ENCODE peak calls at places on chromosomes 3 and 15, in five cellular contexts. O is GM13977, T is NCI-H1105, C is GM20000, Z is GM12864. W is an unnamed sample.

GRCh38 chr15:32718822-32719716 is 1.3 kb downstream of the GREM1 start:
- DNase-seq in O (peak), T (no peak), C (peak), Z (no peak), W (no peak)

GRCh38 chr3:14237431-14237830 is 58.8 kb downstream of the LSM3 start:
- DNase-seq in O (no peak), T (no peak), C (no peak), Z (no peak), W (no peak)

GRCh38 chr3:112973325-112974177 is 1.4 kb downstream of the CD200R1 start:
- DNase-seq in O (peak), T (peak), C (peak), Z (peak), W (no peak)

GRCh38 chr3:171351676-171352075 is 108.5 kb downstream of the TNIK start:
- DNase-seq in O (no peak), T (peak), C (no peak), Z (no peak), W (no peak)

GRCh38 chr15:60678632-60679031 is 199.7 kb upstream of the ICE2 start:
- DNase-seq in O (no peak), T (no peak), C (no peak), Z (no peak), W (no peak)

GRCh38 chr3:69161587-69162196 is 39.3 kb upstream of the LMOD3 start:
- DNase-seq in O (peak), T (no peak), C (peak), Z (peak), W (peak)

GRCh38 chr15:88714782-88715372 is 76.1 kb downstream of the ISG20 start:
- DNase-seq in O (no peak), T (no peak), C (no peak), Z (no peak), W (peak)

GRCh38 chr15:93265046-93265658 is 176.1 kb upstream of the RGMA start:
- DNase-seq in O (no peak), T (peak), C (no peak), Z (no peak), W (no peak)

GRCh38 chr15:75891895-75892294 is 11.8 kb upstream of the FBXO22 start:
- DNase-seq in O (no peak), T (no peak), C (no peak), Z (no peak), W (no peak)

GRCh38 chr15:62173215-62173614 is 8.1 kb upstream of the C2CD4B start:
- DNase-seq in O (no peak), T (no peak), C (no peak), Z (no peak), W (peak)

GRCh38 chr15:70906842-70907241 is 14.2 kb downstream of the LRRC49 start:
- DNase-seq in O (no peak), T (no peak), C (no peak), Z (no peak), W (no peak)

GRCh38 chr3:122405015-122405414 is 10.8 kb downstream of the WDR5B start:
- DNase-seq in O (no peak), T (no peak), C (no peak), Z (no peak), W (no peak)

GRCh38 chr3:37680393-37680792 is 181.3 kb upstream of the CTDSPL start:
- DNase-seq in O (no peak), T (no peak), C (no peak), Z (no peak), W (no peak)

GRCh38 chr3:171441381-171441780 is 18.8 kb downstream of the TNIK start:
- DNase-seq in O (no peak), T (no peak), C (no peak), Z (no peak), W (no peak)

GRCh38 chr3:48926425-48927392 is 8.1 kb downstream of the ARIH2 start:
- DNase-seq in O (no peak), T (no peak), C (no peak), Z (no peak), W (no peak)

GRCh38 chr3:23624305-23624704 is 181.4 kb upstream of the UBE2E1 start:
- DNase-seq in O (peak), T (no peak), C (peak), Z (peak), W (no peak)

GRCh38 chr3:113104746-113105479 is 106.4 kb upstream of the BOC start:
- DNase-seq in O (no peak), T (no peak), C (no peak), Z (no peak), W (peak)

GRCh38 chr3:42189746-42190145 is 76.2 kb downstream of the CCK start:
- DNase-seq in O (no peak), T (no peak), C (no peak), Z (no peak), W (no peak)

GRCh38 chr15:44222478-44222877 is 27.4 kb upstream of the FRMD5 start:
- DNase-seq in O (no peak), T (no peak), C (no peak), Z (no peak), W (no peak)

GRCh38 chr3:146747928-146748327 is 142.8 kb upstream of the PLSCR5 start:
- DNase-seq in O (no peak), T (no peak), C (no peak), Z (no peak), W (peak)

GRCh38 chr3:77412591-77412990 is 372.7 kb downstream of the ROBO2 start:
- DNase-seq in O (no peak), T (no peak), C (no peak), Z (no peak), W (no peak)

GRCh38 chr15:69729167-69729748 is 276.6 kb downstream of the RPLP1 start:
- DNase-seq in O (peak), T (no peak), C (peak), Z (no peak), W (no peak)

GRCh38 chr3:160478338-160478737 is 28.8 kb upstream of the TRIM59 start:
- DNase-seq in O (no peak), T (no peak), C (no peak), Z (no peak), W (no peak)

GRCh38 chr3:159844383-159844730 is 144.3 kb upstream of the IL12A start:
- DNase-seq in O (no peak), T (no peak), C (no peak), Z (no peak), W (no peak)

GRCh38 chr3:100169186-100169585 is 54.9 kb upstream of the FILIP1L start:
- DNase-seq in O (no peak), T (no peak), C (no peak), Z (no peak), W (peak)

GRCh38 chr3:77041756-77042155 is 1.9 kb downstream of the ROBO2 start:
- DNase-seq in O (no peak), T (no peak), C (no peak), Z (no peak), W (no peak)

GRCh38 chr3:30548605-30549004 is 57.8 kb upstream of the TGFBR2 start:
- DNase-seq in O (no peak), T (no peak), C (no peak), Z (no peak), W (no peak)

GRCh38 chr3:182133752-182134151 is 422.0 kb downstream of the SOX2 start:
- DNase-seq in O (no peak), T (no peak), C (no peak), Z (no peak), W (no peak)

GRCh38 chr3:53056442-53056841 is 10.6 kb upstream of the SFMBT1 start:
- DNase-seq in O (no peak), T (no peak), C (peak), Z (no peak), W (no peak)

GRCh38 chr15:95051881-95052280 is 820.5 kb downstream of the MCTP2 start:
- DNase-seq in O (no peak), T (no peak), C (no peak), Z (no peak), W (no peak)

GRCh38 chr3:129741794-129742193 is 135.3 kb upstream of the PLXND1 start:
- DNase-seq in O (no peak), T (no peak), C (no peak), Z (no peak), W (no peak)

GRCh38 chr3:143507735-143508580 is 340.3 kb downstream of the SLC9A9 start:
- DNase-seq in O (no peak), T (no peak), C (no peak), Z (no peak), W (peak)

GRCh38 chr3:160368804-160369203 is 30.2 kb downstream of the IFT80 start:
- DNase-seq in O (no peak), T (no peak), C (no peak), Z (no peak), W (no peak)

GRCh38 chr3:28916713-28917499 is 364.0 kb upstream of the RBMS3 start:
- DNase-seq in O (peak), T (no peak), C (peak), Z (peak), W (peak)

GRCh38 chr3:113436794-113437193 is 4.5 kb downstream of the CFAP44 start:
- DNase-seq in O (no peak), T (no peak), C (no peak), Z (no peak), W (no peak)

GRCh38 chr15:60473135-60473534 is 5.8 kb downstream of the ICE2 start:
- DNase-seq in O (no peak), T (no peak), C (no peak), Z (no peak), W (no peak)

GRCh38 chr3:33773627-33774026 is 24.8 kb upstream of the PDCD6IP start:
- DNase-seq in O (no peak), T (no peak), C (no peak), Z (no peak), W (no peak)

GRCh38 chr3:132652640-132653270 is 6.9 kb downstream of the ACAD11 start:
- DNase-seq in O (no peak), T (no peak), C (no peak), Z (no peak), W (no peak)